ENCODE peak calls at places on chromosomes 5 and 9, in four cellular contexts. Z is stimulated activated naive CD4-positive, alpha-beta T cell; H is CD8-positive, alpha-beta memory T cell; E is astrocyte of the spinal cord. Q is an unnamed sample.
A peak's percentile ranks its signal among the peaks of the same experiment; 100 is the strongest.

GRCh38 chr5:150738862-150739261 is 20.0 kb downstream of the DCTN4 start:
- DNase-seq in Z (no peak), H (no peak), E (no peak), Q (no peak)

GRCh38 chr5:14871084-14871572 is 450 bp downstream of the ANKH start:
- DNase-seq in E (no peak), H (peak; percentile 31), Z (peak; percentile 11), Q (no peak)

GRCh38 chr9:17578911-17579793 is at the start of gene SH3GL2:
- DNase-seq in Z (no peak), H (no peak), E (peak; percentile 5), Q (no peak)

GRCh38 chr5:38467353-38468040 is 88.9 kb downstream of the LIFR start:
- DNase-seq in Z (no peak), E (peak; percentile 53), H (no peak), Q (no peak)

GRCh38 chr9:26243722-26244121 is 565.5 kb upstream of the TUSC1 start:
- DNase-seq in H (no peak), Z (no peak), E (peak; percentile 50), Q (no peak)

GRCh38 chr5:124393564-124394379 is 352.7 kb downstream of the ZNF608 start:
- DNase-seq in E (no peak), Z (no peak), H (no peak), Q (no peak)

GRCh38 chr9:128575921-128576320 is 23.5 kb downstream of the SPTAN1 start:
- DNase-seq in Z (no peak), H (no peak), E (peak; percentile 3), Q (no peak)

GRCh38 chr5:10310073-10310779 is 2.5 kb upstream of the CMBL start:
- DNase-seq in E (peak; percentile 79), Z (no peak), H (no peak), Q (no peak)

GRCh38 chr5:76163111-76163628 is 80.0 kb downstream of the SV2C start:
- DNase-seq in H (no peak), Z (no peak), E (no peak), Q (no peak)

GRCh38 chr5:5313081-5313736 is 109.3 kb upstream of the ICE1 start:
- DNase-seq in E (peak; percentile 70), Z (no peak), H (no peak), Q (no peak)

GRCh38 chr9:26170224-26170623 is 492.0 kb upstream of the TUSC1 start:
- DNase-seq in Z (no peak), H (no peak), E (peak; percentile 15), Q (no peak)

GRCh38 chr5:34543687-34544086 is 112.4 kb upstream of the RAI14 start:
- DNase-seq in Z (no peak), H (no peak), E (no peak), Q (no peak)

GRCh38 chr5:72812483-72812882 is 4.0 kb upstream of the TNPO1 start:
- DNase-seq in E (no peak), H (no peak), Z (no peak), Q (no peak)

GRCh38 chr5:56516936-56517521 is 283.9 kb upstream of the ANKRD55 start:
- DNase-seq in E (no peak), Z (no peak), H (peak; percentile 3), Q (no peak)

GRCh38 chr5:132886064-132886823 is 12.8 kb downstream of the LEAP2 start:
- DNase-seq in Z (no peak), E (no peak), H (no peak), Q (no peak)

GRCh38 chr5:82470185-82470584 is 192.0 kb upstream of the RPS23 start:
- DNase-seq in E (no peak), Z (no peak), H (no peak), Q (no peak)

GRCh38 chr5:14054965-14055963 is 87.9 kb upstream of the TRIO start:
- DNase-seq in E (peak; percentile 46), H (no peak), Z (no peak), Q (no peak)

Q was measured in naive thymus-derived CD4-positive, alpha-beta T cell.